ENCODE peak calls at places on chromosomes 11 and 22, in six cellular contexts. One of them, this sample, is unnamed.

GRCh38 chr11:119729581-119730346 is 764 bp upstream of the NECTIN1 start:
- DNase-seq in fibroblast of lung: peak
- DNase-seq in kidney: peak
- DNase-seq in mesenchymal stem cell: peak
- DNase-seq in neural progenitor cell: peak
- DNase-seq in H1: no peak
- DNase-seq in this sample: peak

GRCh38 chr11:121810291-121810690 is 305.7 kb downstream of the BLID start:
- DNase-seq in fibroblast of lung: peak
- DNase-seq in kidney: no peak
- DNase-seq in mesenchymal stem cell: peak
- DNase-seq in neural progenitor cell: no peak
- DNase-seq in H1: no peak
- DNase-seq in this sample: peak

GRCh38 chr22:35399114-35399677 is 744 bp upstream of the MCM5 start:
- DNase-seq in fibroblast of lung: no peak
- DNase-seq in kidney: peak
- DNase-seq in mesenchymal stem cell: no peak
- DNase-seq in neural progenitor cell: no peak
- DNase-seq in H1: no peak
- DNase-seq in this sample: no peak

GRCh38 chr11:45432910-45433309 is 146.8 kb upstream of the SYT13 start:
- DNase-seq in fibroblast of lung: no peak
- DNase-seq in kidney: no peak
- DNase-seq in mesenchymal stem cell: no peak
- DNase-seq in neural progenitor cell: no peak
- DNase-seq in H1: no peak
- DNase-seq in this sample: no peak

GRCh38 chr11:130381317-130381716 is 47.1 kb downstream of the ADAMTS8 start:
- DNase-seq in fibroblast of lung: no peak
- DNase-seq in kidney: no peak
- DNase-seq in mesenchymal stem cell: no peak
- DNase-seq in neural progenitor cell: no peak
- DNase-seq in H1: no peak
- DNase-seq in this sample: no peak

GRCh38 chr11:15073361-15074205 is at the start of gene CALCB:
- DNase-seq in fibroblast of lung: peak
- DNase-seq in kidney: peak
- DNase-seq in mesenchymal stem cell: no peak
- DNase-seq in neural progenitor cell: peak
- DNase-seq in H1: no peak
- DNase-seq in this sample: peak

GRCh38 chr22:20299736-20300136 is 20.1 kb downstream of the DGCR6L start:
- DNase-seq in fibroblast of lung: no peak
- DNase-seq in kidney: no peak
- DNase-seq in mesenchymal stem cell: peak
- DNase-seq in neural progenitor cell: no peak
- DNase-seq in H1: no peak
- DNase-seq in this sample: no peak

GRCh38 chr11:119306373-119306890 is 10.5 kb downstream of the MCAM start:
- DNase-seq in fibroblast of lung: peak
- DNase-seq in kidney: no peak
- DNase-seq in mesenchymal stem cell: peak
- DNase-seq in neural progenitor cell: no peak
- DNase-seq in H1: no peak
- DNase-seq in this sample: peak

GRCh38 chr11:100687630-100688395 is 725 bp downstream of the ARHGAP42 start:
- DNase-seq in fibroblast of lung: peak
- DNase-seq in kidney: peak
- DNase-seq in mesenchymal stem cell: peak
- DNase-seq in neural progenitor cell: peak
- DNase-seq in H1: peak
- DNase-seq in this sample: peak

GRCh38 chr11:2447951-2448650 is 3.3 kb downstream of the KCNQ1 start:
- DNase-seq in fibroblast of lung: no peak
- DNase-seq in kidney: peak
- DNase-seq in mesenchymal stem cell: no peak
- DNase-seq in neural progenitor cell: no peak
- DNase-seq in H1: no peak
- DNase-seq in this sample: no peak

GRCh38 chr11:14413307-14414072 is 54.5 kb upstream of the RRAS2 start:
- DNase-seq in fibroblast of lung: peak
- DNase-seq in kidney: no peak
- DNase-seq in mesenchymal stem cell: no peak
- DNase-seq in neural progenitor cell: peak
- DNase-seq in H1: peak
- DNase-seq in this sample: peak

GRCh38 chr11:33515347-33515746 is 185.3 kb downstream of the C11orf91 start:
- DNase-seq in fibroblast of lung: no peak
- DNase-seq in kidney: no peak
- DNase-seq in mesenchymal stem cell: no peak
- DNase-seq in neural progenitor cell: no peak
- DNase-seq in H1: no peak
- DNase-seq in this sample: no peak
- H3K4me3 ChIP-seq in fibroblast of lung: no peak
- H3K4me3 ChIP-seq in kidney: no peak
- H3K4me3 ChIP-seq in mesenchymal stem cell: peak
- H3K4me3 ChIP-seq in neural progenitor cell: no peak
- H3K4me3 ChIP-seq in H1: no peak
- H3K4me3 ChIP-seq in this sample: no peak

DNA sequence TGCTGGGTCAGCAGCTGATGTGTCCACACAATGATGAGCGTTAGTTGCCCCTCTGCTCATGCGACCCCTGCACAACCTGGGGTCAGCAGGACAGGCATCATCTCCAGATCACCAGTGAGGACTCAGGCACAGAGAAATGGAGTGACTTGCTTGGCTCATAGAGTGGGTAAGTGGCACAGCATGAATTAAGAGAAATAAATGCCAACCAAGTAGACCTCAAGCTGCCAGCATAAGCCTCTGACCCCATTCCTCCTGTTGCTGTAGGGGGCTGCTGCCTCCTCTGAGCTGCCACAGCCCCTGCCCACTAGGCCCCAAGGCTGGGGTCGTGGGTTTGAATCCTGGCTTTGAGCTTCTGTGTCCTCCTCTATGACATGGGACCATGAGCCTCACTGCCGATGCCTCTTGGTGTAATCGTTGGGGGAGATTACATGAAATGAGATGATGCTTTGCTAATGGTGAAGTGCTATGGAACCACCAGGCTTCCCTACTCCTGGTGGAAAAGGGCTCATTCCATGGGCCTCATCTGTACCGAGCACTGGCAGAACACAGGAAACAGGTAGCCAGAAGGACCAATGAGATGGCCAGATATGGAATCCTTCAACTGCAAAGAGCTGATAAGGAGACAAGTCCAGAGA is 33.6 kb downstream of the LRRC32 start:
- DNase-seq in fibroblast of lung: no peak
- DNase-seq in kidney: no peak
- DNase-seq in mesenchymal stem cell: no peak
- DNase-seq in neural progenitor cell: no peak
- DNase-seq in H1: no peak
- DNase-seq in this sample: no peak
- H3K9ac ChIP-seq in fibroblast of lung: no peak
- H3K9ac ChIP-seq in kidney: no peak
- H3K9ac ChIP-seq in mesenchymal stem cell: no peak
- H3K9ac ChIP-seq in neural progenitor cell: no peak
- H3K9ac ChIP-seq in H1: no peak
- H3K9ac ChIP-seq in this sample: no peak

GRCh38 chr11:73242291-73243092 is 24.4 kb downstream of the P2RY2 start:
- DNase-seq in fibroblast of lung: peak
- DNase-seq in kidney: peak
- DNase-seq in mesenchymal stem cell: peak
- DNase-seq in neural progenitor cell: peak
- DNase-seq in H1: no peak
- DNase-seq in this sample: peak

GRCh38 chr11:73240190-73240781 is 22.2 kb downstream of the P2RY2 start:
- DNase-seq in fibroblast of lung: peak
- DNase-seq in kidney: peak
- DNase-seq in mesenchymal stem cell: peak
- DNase-seq in neural progenitor cell: peak
- DNase-seq in H1: no peak
- DNase-seq in this sample: peak

GRCh38 chr11:73243093-73243485 is 25.0 kb downstream of the P2RY2 start:
- DNase-seq in fibroblast of lung: no peak
- DNase-seq in kidney: peak
- DNase-seq in mesenchymal stem cell: no peak
- DNase-seq in neural progenitor cell: no peak
- DNase-seq in H1: no peak
- DNase-seq in this sample: no peak

GRCh38 chr11:73239571-73240189 is 21.6 kb downstream of the P2RY2 start:
- DNase-seq in fibroblast of lung: no peak
- DNase-seq in kidney: no peak
- DNase-seq in mesenchymal stem cell: no peak
- DNase-seq in neural progenitor cell: no peak
- DNase-seq in H1: no peak
- DNase-seq in this sample: no peak

DNA sequence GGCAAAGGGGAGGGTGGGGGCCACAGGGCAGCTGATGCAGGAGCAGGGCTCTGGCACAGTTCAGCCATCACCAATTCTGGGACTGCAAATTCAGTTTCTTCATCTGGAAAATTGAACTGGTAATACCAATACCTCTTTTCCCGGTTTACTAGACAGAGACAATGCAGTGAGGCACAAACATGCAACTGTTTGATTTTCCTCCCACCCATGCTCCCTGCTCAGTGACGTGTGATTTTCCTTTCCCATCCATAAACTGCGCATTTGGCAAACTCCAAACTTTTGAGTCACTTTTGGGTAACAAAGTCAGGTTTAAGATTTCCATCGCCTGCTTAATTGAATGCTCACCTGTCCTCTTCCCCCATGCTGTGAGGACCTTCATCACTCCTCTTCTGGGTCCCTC is 23.2 kb downstream of the P2RY2 start:
- DNase-seq in fibroblast of lung: no peak
- DNase-seq in kidney: no peak
- DNase-seq in mesenchymal stem cell: no peak
- DNase-seq in neural progenitor cell: no peak
- DNase-seq in H1: no peak
- DNase-seq in this sample: no peak
- H3K4me3 ChIP-seq in fibroblast of lung: no peak
- H3K4me3 ChIP-seq in kidney: no peak
- H3K4me3 ChIP-seq in mesenchymal stem cell: no peak
- H3K4me3 ChIP-seq in neural progenitor cell: no peak
- H3K4me3 ChIP-seq in H1: no peak
- H3K4me3 ChIP-seq in this sample: no peak

DNA sequence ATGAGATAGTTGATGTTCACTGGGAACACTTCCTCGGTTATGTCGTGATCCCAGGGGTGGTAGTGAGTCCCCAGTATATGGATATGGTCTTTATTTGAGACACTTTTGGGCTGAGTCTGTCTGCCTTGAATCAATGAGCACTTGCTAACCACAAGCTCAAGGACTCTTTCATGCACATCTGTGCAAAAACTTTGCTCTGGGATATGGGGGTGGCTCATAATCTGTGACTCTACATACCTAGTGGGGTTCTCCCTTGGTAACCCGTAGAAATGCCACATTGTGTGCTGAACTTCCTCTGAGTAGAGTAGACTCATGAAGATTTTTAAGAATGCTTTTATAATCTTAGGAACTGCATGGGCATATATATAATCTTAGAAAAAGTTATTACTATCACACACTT is 69.3 kb downstream of the SWAP70 start:
- DNase-seq in fibroblast of lung: no peak
- DNase-seq in kidney: no peak
- DNase-seq in mesenchymal stem cell: no peak
- DNase-seq in neural progenitor cell: no peak
- DNase-seq in H1: no peak
- DNase-seq in this sample: no peak
- H3K9ac ChIP-seq in fibroblast of lung: no peak
- H3K9ac ChIP-seq in kidney: no peak
- H3K9ac ChIP-seq in mesenchymal stem cell: no peak
- H3K9ac ChIP-seq in neural progenitor cell: no peak
- H3K9ac ChIP-seq in H1: no peak
- H3K9ac ChIP-seq in this sample: no peak

GRCh38 chr11:135002236-135002635 is 590.2 kb upstream of the B3GAT1 start:
- DNase-seq in fibroblast of lung: no peak
- DNase-seq in kidney: no peak
- DNase-seq in mesenchymal stem cell: no peak
- DNase-seq in neural progenitor cell: no peak
- DNase-seq in H1: no peak
- DNase-seq in this sample: no peak
- H3K4me3 ChIP-seq in fibroblast of lung: no peak
- H3K4me3 ChIP-seq in kidney: no peak
- H3K4me3 ChIP-seq in mesenchymal stem cell: no peak
- H3K4me3 ChIP-seq in neural progenitor cell: no peak
- H3K4me3 ChIP-seq in H1: no peak
- H3K4me3 ChIP-seq in this sample: no peak

DNA sequence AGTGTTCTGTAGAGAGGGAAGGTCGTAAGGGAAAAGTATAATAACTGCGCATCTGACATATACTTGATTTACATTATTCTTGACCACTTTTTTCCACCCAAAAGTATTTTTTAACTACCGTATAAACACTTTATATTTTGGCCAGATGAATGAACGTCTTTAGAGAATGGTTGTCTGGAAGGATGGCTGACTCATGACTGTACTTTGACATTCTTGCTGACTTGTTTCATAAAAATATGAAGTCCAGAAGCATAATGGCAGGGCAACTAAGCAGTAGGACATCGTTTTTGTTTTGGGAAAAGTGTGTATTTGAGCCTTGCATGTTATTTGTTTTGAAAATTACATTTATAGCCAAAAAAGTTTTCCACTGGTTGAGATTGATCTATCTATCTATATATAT is 110.0 kb downstream of the OSBP2 start:
- DNase-seq in fibroblast of lung: no peak
- DNase-seq in kidney: no peak
- DNase-seq in mesenchymal stem cell: no peak
- DNase-seq in neural progenitor cell: no peak
- DNase-seq in H1: no peak
- DNase-seq in this sample: no peak
- H3K9ac ChIP-seq in fibroblast of lung: no peak
- H3K9ac ChIP-seq in kidney: no peak
- H3K9ac ChIP-seq in mesenchymal stem cell: no peak
- H3K9ac ChIP-seq in neural progenitor cell: no peak
- H3K9ac ChIP-seq in H1: no peak
- H3K9ac ChIP-seq in this sample: no peak

This sample was measured in adipocyte.